ENCODE peak calls at places on chromosomes 2 and 18, in ten cellular contexts. K is activated T-helper 1 cell treated with anti-CD3 and anti-CD28 coated beads, Interleukin-12 subunit alpha, Interleukin-12 subunit beta, Interleukin-2, Interleukin-4 antibody, amounts not matched to agents 30 ng/mL and 10 ng/mL and 1 ng/mL, durations not matched to agents 14 hours and 24 hours and 36 hours; L is upper lobe of right lung; R is NCI-H2081; D is activated CD4-positive, alpha-beta T cell treated with anti-CD3 and anti-CD28 coated beads, Interleukin-2, amount 10 ng/mL, durations not matched to agents 24 days and 14 days; P is NCI-H345; Z is H7; I is frontal cortex; U is NCI-H1694; G is NCI-H1105. A is an unnamed sample.

GRCh38 chr2:120934221-120934639 is 198.6 kb downstream of the GLI2 start:
- DNase-seq in K (no peak), L (no peak), R (no peak), D (no peak), P (no peak), Z (no peak), I (no peak), U (no peak), G (no peak), A (no peak)

GRCh38 chr2:11388262-11389047 is 44.0 kb upstream of the ROCK2 start:
- DNase-seq in K (no peak), L (no peak), R (no peak), D (no peak), P (no peak), Z (no peak), I (no peak), U (no peak), G (no peak), A (no peak)

GRCh38 chr18:61869631-61870030 is 23.2 kb downstream of the RNF152 start:
- DNase-seq in K (no peak), L (no peak), R (no peak), D (no peak), P (no peak), Z (no peak), I (no peak), U (no peak), G (no peak), A (no peak)

GRCh38 chr2:16195681-16196070 is 255.3 kb downstream of the MYCN start:
- DNase-seq in K (no peak), L (no peak), R (no peak), D (no peak), P (no peak), Z (no peak), I (no peak), U (no peak), G (no peak), A (no peak)

GRCh38 chr2:238339814-238340213 is 19.5 kb downstream of the TRAF3IP1 start:
- DNase-seq in K (no peak), L (no peak), R (no peak), D (no peak), P (no peak), Z (peak), I (no peak), U (no peak), G (no peak), A (no peak)

GRCh38 chr18:2040279-2040678 is 531.0 kb downstream of the METTL4 start:
- DNase-seq in K (no peak), L (no peak), R (no peak), D (no peak), P (no peak), Z (no peak), I (no peak), U (no peak), G (no peak), A (no peak)

GRCh38 chr2:195859513-195859912 is 202.5 kb downstream of the SLC39A10 start:
- DNase-seq in K (no peak), L (no peak), R (no peak), D (no peak), P (no peak), Z (no peak), I (no peak), U (no peak), G (no peak), A (no peak)

GRCh38 chr2:73984922-73985317 is 210 bp downstream of the TET3 start:
- DNase-seq in K (peak), L (peak), R (peak), D (peak), P (peak), Z (peak), I (peak), U (no peak), G (no peak), A (no peak)

GRCh38 chr2:134493797-134494196 is 225.0 kb downstream of the TMEM163 start:
- DNase-seq in K (no peak), L (no peak), R (no peak), D (no peak), P (no peak), Z (no peak), I (no peak), U (no peak), G (no peak), A (no peak)

GRCh38 chr18:48891721-48892120 is 59.0 kb downstream of the SMAD7 start:
- DNase-seq in K (no peak), L (no peak), R (no peak), D (no peak), P (no peak), Z (no peak), I (no peak), U (no peak), G (no peak), A (no peak)

GRCh38 chr2:60530660-60531276 is 22.7 kb downstream of the BCL11A start:
- DNase-seq in K (no peak), L (peak), R (peak), D (no peak), P (peak), Z (no peak), I (no peak), U (peak), G (peak), A (peak)

GRCh38 chr2:217166241-217166640 is 306.4 kb upstream of the TNP1 start:
- DNase-seq in K (no peak), L (no peak), R (peak), D (no peak), P (peak), Z (peak), I (no peak), U (peak), G (peak), A (no peak)

GRCh38 chr2:218964041-218964771 is 4.7 kb downstream of the CDK5R2 start:
- DNase-seq in K (no peak), L (no peak), R (peak), D (no peak), P (peak), Z (no peak), I (no peak), U (no peak), G (no peak), A (no peak)

GRCh38 chr2:170966648-170967396 is 37.8 kb downstream of the GORASP2 start:
- DNase-seq in K (no peak), L (no peak), R (no peak), D (no peak), P (no peak), Z (peak), I (no peak), U (no peak), G (no peak), A (no peak)

GRCh38 chr2:221075203-221075602 is 496.9 kb downstream of the EPHA4 start:
- DNase-seq in K (no peak), L (no peak), R (no peak), D (no peak), P (no peak), Z (no peak), I (no peak), U (no peak), G (no peak), A (no peak)

GRCh38 chr2:235936493-235936892 is 231.7 kb downstream of the GBX2 start:
- DNase-seq in K (no peak), L (no peak), R (no peak), D (no peak), P (no peak), Z (peak), I (no peak), U (no peak), G (no peak), A (no peak)

GRCh38 chr2:115165529-115166109 is 723.2 kb downstream of the DPP10 start:
- DNase-seq in K (no peak), L (no peak), R (peak), D (no peak), P (no peak), Z (peak), I (peak), U (peak), G (peak), A (no peak)

GRCh38 chr2:157236404-157236803 is 21.1 kb upstream of the GALNT5 start:
- DNase-seq in K (no peak), L (no peak), R (no peak), D (no peak), P (no peak), Z (no peak), I (no peak), U (no peak), G (no peak), A (no peak)

GRCh38 chr18:77749189-77749588 is 499.5 kb downstream of the GALR1 start:
- DNase-seq in K (no peak), L (no peak), R (no peak), D (no peak), P (no peak), Z (peak), I (no peak), U (no peak), G (peak), A (no peak)

GRCh38 chr18:79987566-79987965 is 797 bp downstream of the TXNL4A start:
- DNase-seq in K (no peak), L (no peak), R (no peak), D (no peak), P (no peak), Z (no peak), I (no peak), U (no peak), G (no peak), A (no peak)

GRCh38 chr18:50654658-50655550 is 95.0 kb downstream of the MAPK4 start:
- DNase-seq in K (no peak), L (no peak), R (no peak), D (no peak), P (no peak), Z (no peak), I (no peak), U (no peak), G (no peak), A (no peak)

GRCh38 chr2:153287109-153287801 is 191.3 kb downstream of the RPRM start:
- DNase-seq in K (no peak), L (no peak), R (no peak), D (peak), P (no peak), Z (peak), I (no peak), U (no peak), G (no peak), A (no peak)

GRCh38 chr2:176104338-176105077 is 2.6 kb upstream of the HOXD11 start:
- DNase-seq in K (no peak), L (no peak), R (no peak), D (no peak), P (no peak), Z (peak), I (no peak), U (no peak), G (no peak), A (no peak)

GRCh38 chr2:176081993-176082884 is 1.5 kb downstream of the EVX2 start:
- DNase-seq in K (no peak), L (no peak), R (no peak), D (peak), P (no peak), Z (peak), I (no peak), U (no peak), G (no peak), A (no peak)

GRCh38 chr2:106098081-106098480 is 96.0 kb downstream of the UXS1 start:
- DNase-seq in K (no peak), L (no peak), R (no peak), D (peak), P (no peak), Z (no peak), I (no peak), U (no peak), G (no peak), A (no peak)

GRCh38 chr2:162478721-162479129 is 134.8 kb downstream of the GCA start:
- DNase-seq in K (no peak), L (no peak), R (no peak), D (no peak), P (no peak), Z (no peak), I (no peak), U (no peak), G (no peak), A (no peak)

GRCh38 chr2:151032741-151033152 is 228.9 kb downstream of the RBM43 start:
- DNase-seq in K (no peak), L (no peak), R (no peak), D (no peak), P (no peak), Z (no peak), I (no peak), U (peak), G (no peak), A (no peak)

GRCh38 chr18:62717059-62717849 is 1.9 kb downstream of the PHLPP1 start:
- DNase-seq in K (peak), L (no peak), R (peak), D (peak), P (peak), Z (no peak), I (no peak), U (no peak), G (peak), A (no peak)

GRCh38 chr18:47767699-47768098 is 162.8 kb downstream of the SMAD2 start:
- DNase-seq in K (no peak), L (no peak), R (no peak), D (peak), P (no peak), Z (no peak), I (no peak), U (no peak), G (no peak), A (no peak)

GRCh38 chr2:175234153-175234552 is 52.6 kb upstream of the ATP5MC3 start:
- DNase-seq in K (no peak), L (no peak), R (no peak), D (no peak), P (no peak), Z (no peak), I (no peak), U (no peak), G (no peak), A (no peak)

GRCh38 chr2:53767405-53768232 is at the start of gene CHAC2:
- DNase-seq in K (peak), L (peak), R (peak), D (peak), P (peak), Z (peak), I (peak), U (peak), G (peak), A (peak)